ENCODE peak calls at places on chromosomes 5 and 9, in four cellular contexts. S is NCI-H1436 treated with DMSO at 0.1 percent for 48 hours, G is kidney tubule cell, P is OCI-LY7. E is an unnamed sample.
A peak's percentile ranks its signal among the peaks of the same experiment; 100 is the strongest.

GRCh38 chr9:119933191-119933590 is 564.0 kb upstream of the BRINP1 start:
- DNase-seq in S (no peak), P (no peak), G (no peak), E (no peak)

GRCh38 chr9:74804018-74804385 is 83.7 kb downstream of the TRPM6 start:
- DNase-seq in P (no peak), G (peak; percentile 46), S (no peak), E (no peak)

GRCh38 chr5:122773615-122774014 is 1.3 kb upstream of the SNX2 start:
- DNase-seq in P (no peak), G (peak; percentile 73), S (no peak), E (no peak)

GRCh38 chr9:99680191-99680590 is 141.5 kb upstream of the NR4A3 start:
- DNase-seq in S (no peak), P (no peak), G (peak; percentile 50), E (peak; percentile 67)

GRCh38 chr9:89777544-89777943 is 172.7 kb downstream of the GADD45G start:
- DNase-seq in S (no peak), G (no peak), P (no peak), E (no peak)

GRCh38 chr5:174750720-174751119 is 26.3 kb downstream of the MSX2 start:
- DNase-seq in G (peak; percentile 44), P (no peak), S (no peak), E (peak; percentile 49)

GRCh38 chr5:136084698-136085097 is 47.9 kb upstream of the SMAD5 start:
- DNase-seq in G (no peak), S (no peak), P (no peak), E (no peak)

GRCh38 chr5:1000329-1000728 is 8.3 kb upstream of the NKD2 start:
- DNase-seq in P (no peak), S (no peak), G (no peak), E (no peak)

GRCh38 chr9:68747043-68747533 is 42.0 kb downstream of the PIP5K1B start:
- DNase-seq in P (no peak), G (no peak), S (no peak), E (no peak)

E was measured in adipocyte.